ENCODE peak calls at places on chromosome 6, in five cellular contexts. E is SK-N-SH, D is K562, U is HCT116, I is GM12878. L is an unnamed sample.

GRCh38 chr6:155419161-155419560 is 36.5 kb downstream of the NOX3 start:
- DNase-seq in E (no peak), D (no peak), U (no peak), I (no peak), L (no peak)

GRCh38 chr6:168825226-168826077 is 384.5 kb downstream of the SMOC2 start:
- DNase-seq in E (no peak), D (no peak), U (no peak), I (no peak), L (no peak)

GRCh38 chr6:133466666-133467065 is 225.5 kb downstream of the EYA4 start:
- DNase-seq in E (no peak), D (no peak), U (no peak), I (no peak), L (no peak)

GRCh38 chr6:10401632-10402223 is 13.1 kb downstream of the TFAP2A start:
- DNase-seq in E (no peak), D (no peak), U (no peak), I (no peak), L (no peak)

GRCh38 chr6:46715106-46715505 is 20.1 kb downstream of the PLA2G7 start:
- DNase-seq in E (no peak), D (no peak), U (no peak), I (no peak), L (no peak)

GRCh38 chr6:40378071-40378724 is 209.0 kb downstream of the LRFN2 start:
- DNase-seq in E (no peak), D (peak), U (no peak), I (no peak), L (no peak)

GRCh38 chr6:168007592-168008338 is 10.3 kb downstream of the KIF25 start:
- DNase-seq in E (no peak), D (no peak), U (peak), I (no peak), L (peak)

GRCh38 chr6:165605901-165606739 is 56.9 kb downstream of the PDE10A start:
- DNase-seq in E (no peak), D (no peak), U (no peak), I (no peak), L (no peak)

GRCh38 chr6:38080349-38080748 is 260.8 kb downstream of the ZFAND3 start:
- DNase-seq in E (no peak), D (no peak), U (no peak), I (no peak), L (no peak)

GRCh38 chr6:3265671-3266070 is 6.9 kb downstream of the PSMG4 start:
- DNase-seq in E (no peak), D (no peak), U (no peak), I (no peak), L (no peak)

GRCh38 chr6:23532227-23532626 is 593.8 kb upstream of the NRSN1 start:
- DNase-seq in E (no peak), D (no peak), U (no peak), I (no peak), L (no peak)

GRCh38 chr6:41682056-41682477 is 43.8 kb downstream of the MDFI start:
- DNase-seq in E (peak), D (peak), U (peak), I (no peak), L (peak)

GRCh38 chr6:169168706-169169105 is 84.9 kb downstream of the THBS2 start:
- DNase-seq in E (peak), D (no peak), U (no peak), I (no peak), L (no peak)

GRCh38 chr6:26025047-26025893 is 62.0 kb upstream of the HFE start:
- DNase-seq in E (no peak), D (peak), U (no peak), I (no peak), L (peak)

GRCh38 chr6:28864321-28864923 is 59.4 kb downstream of the TRIM27 start:
- DNase-seq in E (no peak), D (no peak), U (no peak), I (no peak), L (no peak)

GRCh38 chr6:164097557-164098398 is 683.3 kb downstream of the QKI start:
- DNase-seq in E (no peak), D (no peak), U (no peak), I (no peak), L (no peak)
- TF ChIP-seq ZBTB33 in E (no peak), D (no peak), U (no peak), I (no peak), L (no peak)

GRCh38 chr6:5339757-5340156 is 78.4 kb downstream of the FARS2 start:
- DNase-seq in E (no peak), D (no peak), U (no peak), I (no peak), L (no peak)

GRCh38 chr6:5335020-5335419 is 73.7 kb downstream of the FARS2 start:
- DNase-seq in E (no peak), D (no peak), U (no peak), I (peak), L (no peak)

GRCh38 chr6:5338177-5338960 is 77.1 kb downstream of the FARS2 start:
- DNase-seq in E (no peak), D (no peak), U (no peak), I (peak), L (no peak)

GRCh38 chr6:5334341-5334740 is 73.0 kb downstream of the FARS2 start:
- DNase-seq in E (no peak), D (no peak), U (no peak), I (no peak), L (no peak)

GRCh38 chr6:5337573-5337972 is 76.3 kb downstream of the FARS2 start:
- DNase-seq in E (no peak), D (no peak), U (no peak), I (no peak), L (no peak)
- TF ChIP-seq ZBTB33 in E (no peak), D (no peak), U (no peak), I (no peak), L (no peak)

DNA sequence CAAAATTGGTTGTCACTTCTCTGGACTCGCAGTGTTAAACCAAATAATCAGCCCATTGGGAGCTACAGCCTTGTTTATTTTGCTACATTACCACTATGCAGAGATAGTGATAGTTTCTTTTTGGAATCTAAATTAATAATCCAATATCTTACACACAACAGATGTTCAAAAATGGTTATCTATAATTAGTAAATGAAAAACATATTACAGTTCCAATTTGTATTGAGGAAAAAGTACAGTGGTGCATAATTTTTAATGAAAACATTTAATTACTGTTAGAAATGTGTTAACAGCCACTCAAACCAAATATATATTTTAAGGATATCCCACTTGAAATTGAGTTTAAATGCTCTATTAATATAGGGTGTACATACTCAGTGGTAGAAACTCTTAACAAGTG is 327.3 kb upstream of the MARCKS start:
- DNase-seq in E (peak), D (no peak), U (no peak), I (no peak), L (no peak)
- TF ChIP-seq ZBTB33 in E (no peak), D (no peak), U (no peak), I (no peak), L (no peak)

GRCh38 chr6:146896062-146896813 is 297.5 kb downstream of the ADGB start:
- DNase-seq in E (no peak), D (no peak), U (no peak), I (no peak), L (no peak)

GRCh38 chr6:146895772-146896061 is 296.9 kb downstream of the ADGB start:
- DNase-seq in E (no peak), D (no peak), U (no peak), I (no peak), L (no peak)

GRCh38 chr6:146893690-146894089 is 294.9 kb downstream of the ADGB start:
- DNase-seq in E (no peak), D (no peak), U (no peak), I (no peak), L (no peak)

GRCh38 chr6:146894624-146895023 is 295.9 kb downstream of the ADGB start:
- DNase-seq in E (no peak), D (no peak), U (no peak), I (no peak), L (no peak)

DNA sequence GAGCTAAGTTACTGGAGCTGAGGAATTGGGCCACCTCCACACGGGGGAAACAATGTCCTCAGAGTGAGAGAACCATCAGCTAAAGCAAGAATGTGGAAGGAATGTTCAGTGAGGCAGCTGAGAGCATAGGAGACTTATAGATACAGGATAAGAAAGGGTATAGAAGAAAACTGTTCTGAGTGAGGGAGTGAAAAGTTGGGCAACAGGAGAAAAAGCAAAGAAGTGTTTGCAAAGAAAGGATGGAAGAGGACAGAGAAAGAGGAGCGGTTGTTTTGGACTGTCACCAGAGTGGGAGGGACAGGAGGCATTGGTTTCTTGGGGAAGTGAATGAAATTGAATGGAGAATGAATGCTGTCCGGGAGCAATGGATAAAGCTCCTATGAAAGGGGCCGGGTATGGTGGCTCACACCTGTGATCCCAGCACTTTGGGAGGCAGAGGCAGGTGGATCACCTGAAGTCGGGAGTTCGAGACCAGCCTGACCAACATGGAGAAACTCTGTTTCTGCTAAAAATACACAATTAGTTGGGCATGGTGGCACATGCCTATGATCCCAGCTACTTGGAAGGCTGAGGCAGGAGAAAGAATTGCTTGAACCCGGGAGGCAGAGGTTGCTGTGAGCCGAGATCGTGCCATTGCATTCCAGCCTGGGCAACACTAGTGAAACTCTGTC is 296.5 kb downstream of the ADGB start:
- DNase-seq in E (no peak), D (no peak), U (no peak), I (no peak), L (no peak)
- TF ChIP-seq ZBTB33 in E (no peak), D (no peak), U (no peak), I (no peak), L (no peak)

GRCh38 chr6:72826033-72826432 is 204.2 kb downstream of the KCNQ5 start:
- DNase-seq in E (no peak), D (no peak), U (no peak), I (no peak), L (no peak)
- TF ChIP-seq ZBTB33 in E (no peak), D (no peak), U (no peak), I (no peak), L (no peak)

GRCh38 chr6:19835605-19836004 is 1.6 kb upstream of the ID4 start:
- DNase-seq in E (no peak), D (no peak), U (no peak), I (no peak), L (no peak)
- TF ChIP-seq ZBTB33 in E (no peak), D (no peak), U (no peak), I (no peak), L (no peak)

DNA sequence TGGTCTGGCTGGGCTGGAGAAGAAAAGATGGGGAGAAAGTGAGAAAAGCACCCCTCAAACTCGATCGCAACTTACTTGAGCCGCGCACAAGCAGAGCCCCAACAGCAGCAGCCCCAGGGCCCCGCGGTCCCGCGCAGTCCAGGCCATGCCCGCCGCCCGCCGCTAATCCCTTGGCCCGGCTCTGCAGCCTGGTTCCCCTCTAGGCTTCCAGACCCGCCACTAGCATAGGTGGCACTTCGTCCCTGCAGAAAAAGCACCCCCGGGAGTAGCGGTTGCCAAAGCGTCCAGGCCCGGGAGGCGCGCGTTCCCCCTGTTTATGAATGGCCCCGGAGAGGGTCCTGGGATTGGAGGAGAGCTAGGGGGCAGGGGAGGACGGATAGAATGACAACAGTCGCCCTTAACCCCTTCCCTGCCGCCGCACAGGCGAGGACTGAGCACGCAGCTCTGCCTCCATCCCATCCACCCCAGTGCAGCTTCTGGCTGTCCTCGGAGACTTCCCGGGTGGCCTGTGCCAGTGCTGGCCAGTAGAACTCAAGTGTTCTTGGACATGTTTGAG is 19.9 kb downstream of the COL9A1 start:
- DNase-seq in E (peak), D (no peak), U (no peak), I (no peak), L (no peak)
- TF ChIP-seq ZBTB33 in E (no peak), D (no peak), U (no peak), I (no peak), L (no peak)

DNA sequence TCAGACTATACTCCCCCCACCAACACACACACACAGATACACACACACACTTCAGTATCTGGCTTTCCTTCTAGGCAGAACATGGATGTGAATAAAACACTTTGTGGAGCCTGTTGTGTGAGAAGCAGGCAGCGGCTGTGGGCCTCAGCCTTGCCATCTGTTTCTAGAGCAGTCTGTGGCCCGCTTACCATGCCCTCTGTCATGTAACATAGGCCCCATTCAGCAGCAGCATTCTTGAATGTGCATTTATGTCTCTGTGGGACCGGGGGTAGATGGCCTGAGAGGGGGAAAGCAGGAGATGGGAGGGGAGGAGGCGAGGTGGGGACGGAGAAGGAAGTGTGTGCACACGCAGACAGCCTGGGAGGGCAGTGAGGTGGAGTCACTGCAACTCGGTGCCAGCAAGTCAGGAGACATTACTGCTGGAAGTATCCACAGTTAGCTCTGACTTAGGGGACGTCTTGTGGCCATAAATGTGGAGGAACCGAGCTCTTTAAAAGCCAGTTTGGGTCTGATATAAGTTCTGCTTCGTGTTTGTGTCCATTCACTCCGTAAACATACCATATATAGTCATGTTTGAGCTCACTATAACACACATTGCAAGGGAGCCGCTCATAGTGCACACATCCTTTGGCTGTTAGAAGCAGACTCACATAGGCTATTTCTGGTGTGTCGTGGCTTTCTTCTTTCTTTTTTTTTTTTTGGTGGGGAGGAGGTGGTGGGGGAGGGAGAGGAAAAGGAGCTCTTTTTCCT is 38.5 kb downstream of the RREB1 start:
- DNase-seq in E (no peak), D (no peak), U (no peak), I (no peak), L (peak)
- TF ChIP-seq ZBTB33 in E (no peak), D (no peak), U (no peak), I (no peak), L (no peak)

DNA sequence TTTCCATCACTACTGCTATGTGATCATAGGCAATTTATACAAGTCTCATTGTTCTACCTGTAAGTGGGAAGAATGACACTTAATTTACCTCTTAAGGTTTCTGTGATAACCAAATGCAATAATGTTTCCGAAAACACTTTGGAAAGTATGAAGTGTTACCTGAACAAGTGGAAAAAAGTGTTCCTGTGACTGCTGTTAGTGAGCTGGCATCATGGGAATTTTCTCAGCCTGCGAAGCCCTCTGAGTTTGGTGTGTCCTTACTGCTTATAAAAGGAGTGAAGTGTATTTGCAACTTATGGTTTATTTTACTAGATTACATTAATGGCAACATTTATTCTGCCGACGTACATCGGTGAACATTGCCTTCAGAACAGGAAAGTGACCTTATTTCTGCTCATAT is 133.0 kb downstream of the AKAP7 start:
- DNase-seq in E (no peak), D (no peak), U (no peak), I (no peak), L (no peak)
- TF ChIP-seq ZBTB33 in E (no peak), D (no peak), U (no peak), I (no peak), L (no peak)